ENCODE peak calls at places on chromosomes 4 and X, in six cellular contexts. N is heart left ventricle, R is ureter, W is COLO829, V is upper lobe of right lung, D is colonic mucosa. U is an unnamed sample.

GRCh38 chr4:121306932-121307331 is 73.9 kb downstream of the QRFPR start:
- DNase-seq in R (no peak), W (no peak), N (no peak), V (no peak), D (no peak), U (no peak)

GRCh38 chr4:3766791-3767561 is 791 bp downstream of the ADRA2C start:
- DNase-seq in W (no peak), D (no peak), V (no peak), N (no peak), R (no peak), U (no peak)

GRCh38 chr4:134906404-134907023 is 704.9 kb upstream of the PABPC4L start:
- DNase-seq in W (peak; percentile 15), V (no peak), R (no peak), D (no peak), N (no peak), U (no peak)

GRCh38 chr4:158217763-158218162 is 7.5 kb downstream of the TMEM144 start:
- DNase-seq in D (no peak), W (no peak), R (no peak), V (no peak), N (peak; percentile 30), U (no peak)

GRCh38 chrX:147894332-147894870 is 17.3 kb upstream of the FMR1 start:
- DNase-seq in N (no peak), V (no peak), D (no peak), W (no peak), R (no peak), U (no peak)

GRCh38 chr4:177444911-177445736 is 2.9 kb upstream of the AGA start:
- DNase-seq in V (no peak), D (peak; percentile 44), N (no peak), W (no peak), R (no peak), U (no peak)

GRCh38 chrX:110081740-110082139 is 78.8 kb downstream of the TMEM164 start:
- DNase-seq in D (no peak), W (no peak), N (peak; percentile 53), V (no peak), R (no peak), U (no peak)

GRCh38 chrX:1205681-1206611 is 6.5 kb downstream of the CRLF2 start:
- DNase-seq in R (no peak), W (peak; percentile 54), V (no peak), N (no peak), D (peak; percentile 41), U (peak; percentile 39)

GRCh38 chr4:8238515-8239053 is 31.0 kb upstream of the HTRA3 start:
- DNase-seq in N (no peak), R (no peak), D (no peak), W (no peak), V (no peak), U (no peak)

GRCh38 chr4:104516884-104517283 is 22.2 kb upstream of the CXXC4 start:
- DNase-seq in N (no peak), V (no peak), W (no peak), R (no peak), D (no peak), U (no peak)

GRCh38 chr4:101944649-101945048 is 154.1 kb downstream of the BANK1 start:
- DNase-seq in W (no peak), V (no peak), R (no peak), N (no peak), D (no peak), U (no peak)

GRCh38 chr4:122777846-122778501 is 45.5 kb downstream of the BBS12 start:
- DNase-seq in V (no peak), R (no peak), W (no peak), D (no peak), N (no peak), U (no peak)

GRCh38 chrX:45842916-45843315 is 642.2 kb upstream of the DIPK2B start:
- DNase-seq in D (no peak), N (no peak), R (no peak), W (no peak), V (no peak), U (no peak)

GRCh38 chrX:40173662-40174593 is 76.2 kb upstream of the BCOR start:
- DNase-seq in N (peak; percentile 36), W (no peak), V (peak; percentile 83), D (peak; percentile 52), R (peak; percentile 68), U (peak; percentile 73)